ENCODE peak calls at places on chromosome 22, in seven cellular contexts. M, Y, F, O, E, N and I are unnamed samples.

GRCh38 chr22:23100124-23100801 is 29.9 kb downstream of the GNAZ start:
- DNase-seq in Y (no peak), F (no peak), M (no peak), O (no peak), N (no peak), E (no peak), I (no peak)

GRCh38 chr22:44719586-44720368 is 17.8 kb downstream of the PRR5 start:
- DNase-seq in O (peak), E (no peak), F (no peak), M (no peak), N (no peak), Y (no peak), I (no peak)

GRCh38 chr22:26566994-26567393 is 22.9 kb downstream of the TPST2 start:
- DNase-seq in N (no peak), E (no peak), M (no peak), O (no peak), F (no peak), Y (no peak), I (no peak)

GRCh38 chr22:28250036-28250695 is 331.1 kb upstream of the PITPNB start:
- DNase-seq in O (no peak), N (no peak), F (no peak), Y (peak), M (no peak), E (no peak), I (no peak)

GRCh38 chr22:18970180-18970947 is 34.3 kb upstream of the PRODH start:
- DNase-seq in M (no peak), Y (peak), F (no peak), E (no peak), N (no peak), O (peak), I (peak)

GRCh38 chr22:30635273-30636225 is at the start of gene SLC35E4:
- DNase-seq in N (peak), F (peak), O (peak), Y (peak), E (peak), M (peak), I (peak)

GRCh38 chr22:29762263-29762662 is 4.5 kb downstream of the ZMAT5 start:
- DNase-seq in O (no peak), F (no peak), Y (no peak), N (no peak), M (no peak), E (no peak), I (no peak)

GRCh38 chr22:39959640-39960447 is at the start of gene TMA7B:
- DNase-seq in Y (peak), N (no peak), E (peak), F (peak), O (no peak), M (peak), I (peak)

GRCh38 chr22:17638182-17638431 is 450 bp upstream of the BCL2L13 start:
- DNase-seq in Y (peak), E (peak), F (no peak), N (no peak), O (no peak), M (no peak), I (no peak)

GRCh38 chr22:25125693-25126357 is 73.8 kb upstream of the CRYBB3 start:
- DNase-seq in M (no peak), E (no peak), N (no peak), Y (no peak), O (no peak), F (no peak), I (no peak)

GRCh38 chr22:31286360-31287255 is 5.7 kb downstream of the PIK3IP1 start:
- DNase-seq in O (peak), F (no peak), E (no peak), Y (no peak), N (no peak), M (no peak), I (no peak)

GRCh38 chr22:36594569-36594968 is 65.6 kb upstream of the EIF3D start:
- DNase-seq in O (no peak), Y (no peak), N (no peak), E (no peak), F (no peak), M (no peak), I (no peak)

GRCh38 chr22:49723478-49724029 is 104.1 kb downstream of the BRD1 start:
- DNase-seq in F (no peak), E (no peak), O (no peak), Y (no peak), M (no peak), N (no peak), I (no peak)

GRCh38 chr22:27108425-27109114 is 451.2 kb downstream of the MIAT start:
- DNase-seq in Y (no peak), E (no peak), N (no peak), F (no peak), O (no peak), M (no peak), I (no peak)

GRCh38 chr22:38469306-38469781 is 1.4 kb downstream of the KDELR3 start:
- DNase-seq in Y (no peak), E (no peak), M (no peak), N (no peak), F (no peak), O (no peak), I (no peak)

GRCh38 chr22:31768422-31769059 is 14.7 kb downstream of the DEPDC5 start:
- DNase-seq in E (no peak), N (no peak), M (no peak), O (no peak), Y (no peak), F (no peak), I (no peak)

GRCh38 chr22:49271369-49271727 is 556.3 kb downstream of the BRD1 start:
- DNase-seq in N (no peak), M (no peak), E (no peak), Y (no peak), O (no peak), F (no peak), I (no peak)

GRCh38 chr22:39818050-39818449 is 75.5 kb downstream of the ENTHD1 start:
- DNase-seq in E (no peak), M (peak), Y (peak), F (no peak), O (no peak), N (no peak), I (no peak)

GRCh38 chr22:19823638-19824196 is 31.0 kb downstream of the GNB1L start:
- DNase-seq in N (no peak), M (no peak), O (no peak), Y (no peak), F (no peak), E (peak), I (no peak)